ENCODE peak calls at places on chromosome X, in ten cellular contexts. J, Y, V, E, X, M, I, P, G and Q are unnamed samples.

GRCh38 chrX:110341189-110342035 is 17.2 kb upstream of the RTL9 start:
- DNase-seq in V (no peak), P (peak; percentile 74), M (no peak), I (no peak), G (peak; percentile 66), X (peak; percentile 88), E (peak; percentile 83), Y (no peak), J (no peak), Q (no peak)

GRCh38 chrX:17433965-17434364 is 59.0 kb downstream of the NHS start:
- DNase-seq in P (no peak), Y (no peak), X (no peak), V (no peak), G (no peak), M (no peak), I (no peak), J (no peak), E (no peak), Q (no peak)

GRCh38 chrX:133045986-133046385 is 50.9 kb downstream of the USP26 start:
- DNase-seq in P (no peak), Y (no peak), V (no peak), X (peak; percentile 15), E (peak; percentile 9), J (no peak), I (no peak), M (no peak), G (no peak), Q (no peak)

GRCh38 chrX:144791298-144791697 is 456.0 kb upstream of the SPANXN1 start:
- DNase-seq in E (peak; percentile 78), I (no peak), V (no peak), M (no peak), X (no peak), P (no peak), Y (no peak), G (peak; percentile 78), J (no peak), Q (no peak)

GRCh38 chrX:136816970-136817369 is 36.2 kb upstream of the ARHGEF6 start:
- DNase-seq in I (no peak), M (no peak), J (no peak), V (no peak), G (no peak), Y (no peak), P (peak; percentile 21), X (peak; percentile 52), E (no peak), Q (no peak)

GRCh38 chrX:106874075-106874474 is 29.1 kb downstream of the RIPPLY1 start:
- DNase-seq in V (no peak), G (peak; percentile 38), I (no peak), J (no peak), X (peak; percentile 50), P (peak; percentile 32), Y (no peak), M (no peak), E (no peak), Q (no peak)

GRCh38 chrX:150291014-150291413 is 72.1 kb upstream of the MAMLD1 start:
- DNase-seq in P (no peak), E (peak; percentile 48), V (no peak), X (no peak), M (peak; percentile 70), Y (no peak), J (no peak), G (peak; percentile 66), I (no peak), Q (no peak)

GRCh38 chrX:43750248-43750676 is 94.2 kb downstream of the MAOA start:
- DNase-seq in E (peak; percentile 51), V (no peak), J (peak; percentile 41), I (peak; percentile 50), G (peak; percentile 35), X (peak; percentile 59), P (peak; percentile 67), M (no peak), Y (no peak), Q (no peak)

GRCh38 chrX:141278306-141278705 is 36.0 kb upstream of the SPANXC start:
- DNase-seq in J (no peak), E (no peak), V (no peak), I (peak; percentile 22), Y (no peak), G (no peak), M (no peak), X (peak; percentile 29), P (peak; percentile 45), Q (no peak)

GRCh38 chrX:153897899-153898298 is 6.6 kb upstream of the AVPR2 start:
- DNase-seq in P (no peak), X (no peak), V (no peak), Y (no peak), E (no peak), M (no peak), I (no peak), G (no peak), J (no peak), Q (no peak)

GRCh38 chrX:153901753-153902140 is 2.7 kb upstream of the AVPR2 start:
- DNase-seq in I (no peak), J (no peak), G (no peak), X (no peak), P (no peak), Y (no peak), M (no peak), V (no peak), E (no peak), Q (no peak)

GRCh38 chrX:153903238-153903980 is 1.1 kb upstream of the AVPR2 start:
- DNase-seq in P (no peak), V (no peak), I (no peak), G (no peak), J (no peak), X (no peak), Y (no peak), E (no peak), M (no peak), Q (peak; percentile 86)

GRCh38 chrX:153902388-153902787 is 2.1 kb upstream of the AVPR2 start:
- DNase-seq in M (no peak), X (no peak), G (no peak), Y (no peak), I (no peak), J (no peak), P (no peak), V (no peak), E (no peak), Q (no peak)

GRCh38 chrX:153900806-153901752 is 3.4 kb upstream of the AVPR2 start:
- DNase-seq in X (peak; percentile 89), G (peak; percentile 79), Y (peak; percentile 68), P (peak; percentile 91), M (no peak), J (peak; percentile 41), I (peak; percentile 44), V (peak; percentile 39), E (peak; percentile 84), Q (peak; percentile 87)
- H3K4me1 ChIP-seq in X (peaks cover 3% of the 10 kb centered on the region), G (peaks cover 25% of the 10 kb centered on the region), Y (peaks cover 9% of the 10 kb centered on the region), P (no peaks in the 10 kb centered on the region), M (no peaks in the 10 kb centered on the region), J (no peaks in the 10 kb centered on the region), I (peaks cover 3% of the 10 kb centered on the region), V (peaks cover 21% of the 10 kb centered on the region), E (peaks cover 18% of the 10 kb centered on the region), Q (peaks cover 54% of the 10 kb centered on the region)

DNA sequence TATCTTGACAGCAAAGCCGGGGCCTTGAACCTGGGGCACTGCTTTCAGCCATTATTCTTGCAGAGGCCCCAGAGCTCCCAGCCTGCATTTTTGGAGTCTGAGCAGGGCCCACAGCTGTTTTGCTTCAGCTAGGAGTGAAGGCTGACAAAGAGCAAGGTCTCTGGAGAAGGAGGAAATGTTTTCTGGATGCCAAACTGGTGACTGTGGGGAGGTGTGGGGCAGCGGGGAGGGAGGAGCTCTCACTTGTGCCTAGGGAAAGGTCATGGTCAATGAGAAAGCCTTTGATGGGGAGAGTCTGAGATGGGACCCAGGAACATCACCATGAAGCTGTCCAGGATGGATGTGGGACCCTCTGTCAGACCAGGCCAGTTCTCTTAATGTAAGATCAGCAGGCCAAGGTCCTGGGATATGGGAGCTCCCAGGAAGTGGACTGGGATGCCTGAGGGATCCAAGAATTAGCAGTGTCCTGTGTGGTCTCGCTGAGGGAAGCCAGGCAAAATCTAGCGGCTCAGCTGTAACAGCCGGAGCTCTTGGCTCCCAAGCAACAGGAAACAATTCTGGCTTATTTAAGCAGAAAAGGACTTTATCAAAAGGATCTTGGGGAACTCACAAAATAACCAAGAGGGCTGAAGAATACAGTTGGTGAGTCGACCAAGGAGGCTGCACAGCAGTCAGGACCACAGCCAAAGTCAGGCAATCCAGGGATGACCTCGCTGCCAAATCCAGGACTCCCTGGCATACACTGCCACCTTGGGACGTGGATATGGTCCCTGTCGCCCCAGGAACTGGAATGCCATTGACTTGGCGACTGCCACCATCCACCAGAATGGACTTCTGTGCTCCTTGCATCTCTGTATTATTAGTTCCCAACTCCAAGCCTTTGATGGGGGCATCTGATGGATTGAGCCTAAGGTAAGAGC is 165.1 kb upstream of the BCOR start:
- DNase-seq in J (peak; percentile 39), E (peak; percentile 29), I (peak; percentile 32), G (peak; percentile 73), V (no peak), P (peak; percentile 69), X (peak; percentile 65), Y (no peak), M (no peak), Q (peak; percentile 64)
- H3K4me1 ChIP-seq in J (no peaks in the 10 kb centered on the region), E (no peaks in the 10 kb centered on the region), I (peaks cover 1% of the 10 kb centered on the region), G (no peaks in the 10 kb centered on the region), V (peaks cover 25% of the 10 kb centered on the region), P (peaks cover 6% of the 10 kb centered on the region), X (peaks cover 15% of the 10 kb centered on the region), Y (no peaks in the 10 kb centered on the region), M (no peaks in the 10 kb centered on the region), Q (peaks cover 36% of the 10 kb centered on the region)

DNA sequence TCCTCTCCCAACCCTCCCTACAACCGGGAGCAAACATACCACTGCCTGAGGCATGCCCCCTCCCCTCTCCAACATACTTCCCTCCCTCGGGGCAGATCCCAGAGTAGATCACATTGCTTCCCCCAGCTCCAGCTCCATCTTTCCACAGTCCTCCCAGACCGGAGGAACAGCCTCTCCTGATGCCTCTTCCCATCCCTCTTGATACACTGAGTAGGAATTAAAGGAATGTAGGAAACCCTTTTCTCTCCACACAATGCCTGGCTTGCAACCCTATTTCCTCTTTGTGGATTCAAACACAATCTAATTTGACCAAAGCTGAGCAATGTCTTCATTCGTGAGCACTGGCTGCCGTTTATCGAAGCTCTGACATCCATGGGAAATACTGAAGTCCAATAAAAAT is 339.8 kb downstream of the BCOR start:
- DNase-seq in I (no peak), X (peak; percentile 51), M (no peak), G (no peak), E (no peak), Y (no peak), P (peak; percentile 79), J (no peak), V (no peak), Q (no peak)
- H3K4me1 ChIP-seq in I (peaks cover 8% of the 10 kb centered on the region), X (peaks cover 24% of the 10 kb centered on the region), M (no peaks in the 10 kb centered on the region), G (no peaks in the 10 kb centered on the region), E (peaks cover 21% of the 10 kb centered on the region), Y (peaks cover 2% of the 10 kb centered on the region), P (peaks cover 9% of the 10 kb centered on the region), J (no peaks in the 10 kb centered on the region), V (peaks cover 30% of the 10 kb centered on the region), Q (no peaks in the 10 kb centered on the region)

DNA sequence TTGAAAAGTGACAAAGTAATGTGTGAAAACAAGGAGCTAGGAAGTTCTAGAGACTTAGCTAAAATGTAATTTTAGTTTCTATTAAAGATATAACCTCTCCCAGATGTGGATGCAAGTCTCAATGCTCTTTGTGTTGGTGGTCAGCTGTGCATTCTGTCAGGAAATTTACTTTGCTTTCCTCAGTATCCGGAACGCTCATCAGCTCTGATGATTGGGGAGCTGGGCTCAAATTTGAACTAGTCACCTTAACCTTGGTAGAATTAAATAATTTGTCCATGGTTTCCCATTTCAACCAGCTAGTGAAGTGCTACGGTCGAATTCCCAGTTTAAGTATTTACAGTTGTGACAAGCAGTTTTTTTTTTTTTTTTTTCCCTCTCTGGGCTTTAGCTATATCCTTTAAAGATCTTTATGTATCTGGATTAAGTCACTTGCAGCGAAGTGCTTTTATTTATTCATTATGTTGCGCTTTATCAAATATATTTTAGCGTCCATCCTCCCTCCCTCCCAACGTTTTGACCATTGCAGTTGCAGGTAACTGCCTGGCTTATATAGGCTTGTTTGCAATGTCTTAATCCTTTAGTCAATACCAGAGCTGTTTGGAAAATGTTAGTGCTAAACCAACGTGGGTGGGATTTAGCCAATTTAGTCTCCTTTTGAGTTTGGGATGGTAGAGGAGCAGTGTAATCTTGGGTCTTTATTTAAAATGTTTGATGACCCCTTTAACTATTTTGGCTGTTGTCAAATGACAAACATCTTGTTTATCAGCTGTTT is 2.1 kb downstream of the OGT start:
- DNase-seq in I (no peak), E (no peak), G (no peak), M (no peak), X (peak; percentile 29), Y (no peak), V (no peak), J (no peak), P (peak; percentile 7), Q (no peak)
- H3K4me1 ChIP-seq in I (no peaks in the 10 kb centered on the region), E (peaks cover 5% of the 10 kb centered on the region), G (peaks cover 28% of the 10 kb centered on the region), M (no peaks in the 10 kb centered on the region), X (peaks cover 17% of the 10 kb centered on the region), Y (peaks cover 21% of the 10 kb centered on the region), V (peaks cover 42% of the 10 kb centered on the region), J (no peaks in the 10 kb centered on the region), P (peaks cover 4% of the 10 kb centered on the region), Q (peaks cover 47% of the 10 kb centered on the region)